ENCODE peak calls at places on chromosomes 16 and 17, in nine cellular contexts. S is HL-60, J is SJCRH30, L is aorta, U is body of pancreas, R is cardiac muscle cell, E is uterus, B is thoracic aorta, D is keratinocyte. F is an unnamed sample.

GRCh38 chr16:25174285-25174684 is 42.5 kb upstream of the AQP8 start:
- DNase-seq in E (no peak), B (no peak), J (no peak), S (no peak), U (no peak), L (no peak), D (no peak), R (no peak), F (no peak)

GRCh38 chr16:79310734-79311133 is 289.8 kb downstream of the MAF start:
- DNase-seq in R (no peak), U (no peak), S (no peak), L (no peak), D (no peak), E (no peak), B (no peak), J (no peak), F (no peak)

GRCh38 chr17:58870747-58871146 is 115.1 kb downstream of the PPM1E start:
- DNase-seq in U (no peak), S (no peak), E (no peak), D (no peak), B (no peak), R (no peak), L (no peak), J (no peak), F (no peak)

GRCh38 chr16:88308441-88309173 is 74.2 kb upstream of the ZNF469 start:
- DNase-seq in J (no peak), D (no peak), B (no peak), L (no peak), E (no peak), R (no peak), U (no peak), S (no peak), F (no peak)

GRCh38 chr16:66947302-66948033 is 12.2 kb downstream of the CES2 start:
- DNase-seq in L (peak; percentile 82), S (peak; percentile 38), U (peak; percentile 82), D (no peak), E (peak; percentile 82), J (peak; percentile 96), B (no peak), R (peak; percentile 85), F (peak; percentile 37)

GRCh38 chr16:72850863-72851262 is 197.1 kb downstream of the ZFHX3 start:
- DNase-seq in E (peak; percentile 44), S (no peak), D (no peak), B (peak; percentile 51), L (peak; percentile 78), U (no peak), R (no peak), J (no peak), F (no peak)

GRCh38 chr16:68524069-68524820 is 14.8 kb upstream of the ZFP90 start:
- DNase-seq in J (peak; percentile 43), S (no peak), U (no peak), E (no peak), B (no peak), R (no peak), D (no peak), L (no peak), F (no peak)

GRCh38 chr16:13372421-13372820 is 471.0 kb downstream of the SHISA9 start:
- DNase-seq in R (no peak), S (no peak), L (no peak), E (no peak), B (no peak), D (no peak), J (no peak), U (no peak), F (no peak)

GRCh38 chr17:63370696-63371095 is 75.4 kb downstream of the CYB561 start:
- DNase-seq in B (no peak), J (no peak), U (no peak), S (no peak), E (no peak), L (no peak), R (no peak), D (no peak), F (no peak)

GRCh38 chr17:66228887-66229782 is at the start of gene APOH:
- DNase-seq in S (no peak), L (no peak), B (no peak), E (no peak), R (no peak), D (no peak), U (no peak), J (no peak), F (no peak)

GRCh38 chr17:19978206-19978802 is 676 bp upstream of the AKAP10 start:
- DNase-seq in R (no peak), D (no peak), U (no peak), E (no peak), J (no peak), L (peak; percentile 79), S (no peak), B (no peak), F (no peak)

GRCh38 chr17:83203472-83204221 is 124.2 kb downstream of the METRNL start:
- DNase-seq in D (no peak), S (no peak), J (no peak), U (peak; percentile 11), L (peak; percentile 59), R (no peak), B (no peak), E (peak; percentile 19), F (no peak)

GRCh38 chr17:14082848-14083247 is 13.5 kb downstream of the COX10 start:
- DNase-seq in B (no peak), R (no peak), D (no peak), E (no peak), U (no peak), L (no peak), S (no peak), J (no peak), F (no peak)

GRCh38 chr17:66737524-66737923 is 97.4 kb upstream of the CACNG5 start:
- DNase-seq in J (no peak), E (peak; percentile 45), L (peak; percentile 69), D (no peak), B (no peak), U (peak; percentile 42), S (no peak), R (peak; percentile 47), F (no peak)

DNA sequence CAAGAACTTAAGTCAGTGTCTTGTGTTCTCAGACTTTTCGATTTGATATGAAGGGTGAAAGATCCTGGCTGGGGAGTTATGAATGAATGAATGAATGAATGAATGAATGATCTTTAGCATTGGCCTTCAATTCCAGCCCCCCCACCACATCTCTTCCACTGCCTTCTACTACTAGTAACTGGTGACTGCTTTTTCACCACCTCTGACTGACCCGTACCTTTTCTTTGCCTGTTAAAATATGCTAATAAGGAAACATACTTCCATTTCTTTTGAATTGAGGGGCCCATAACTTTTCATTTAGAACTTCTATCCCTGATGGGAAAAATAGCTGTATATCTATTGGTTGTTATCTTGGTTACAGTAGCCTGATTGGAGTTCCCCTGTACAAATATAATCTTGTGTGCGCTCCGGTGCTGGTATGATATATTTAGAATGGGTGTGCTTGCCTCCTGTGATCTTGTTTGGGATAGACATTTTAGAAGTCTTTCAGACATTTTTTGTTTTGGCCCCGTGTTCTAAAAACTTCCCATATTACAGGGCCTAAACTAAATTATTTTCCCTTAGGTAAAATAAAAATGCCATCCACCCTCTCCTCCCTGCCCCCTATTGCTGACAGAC is 3.4 kb downstream of the LYRM1 start:
- DNase-seq in S (no peak), E (no peak), D (no peak), J (no peak), U (no peak), R (no peak), B (no peak), L (no peak), F (no peak)
- H3K27ac ChIP-seq in S (peak overlapping the region; percentile 75), E (peak overlapping the region; percentile 100), D (peak overlapping the region; percentile 76), J (no peak overlapping the region), U (peak overlapping the region; percentile 39), R (no peak overlapping the region), B (peak overlapping the region; percentile 100), L (peak overlapping the region; percentile 49), F (peak overlapping the region; percentile 97)

GRCh38 chr17:46878055-46878454 is 26.7 kb downstream of the WNT9B start:
- DNase-seq in R (no peak), S (peak; percentile 7), J (no peak), L (peak; percentile 84), B (no peak), U (no peak), D (no peak), E (peak; percentile 18), F (no peak)
- H3K27ac ChIP-seq in R (no peak overlapping the region), S (no peak overlapping the region), J (no peak overlapping the region), L (no peak overlapping the region), B (no peak overlapping the region), U (no peak overlapping the region), D (no peak overlapping the region), E (no peak overlapping the region), F (no peak overlapping the region)

GRCh38 chr17:77119668-77120301 is 21.0 kb upstream of the SEC14L1 start:
- DNase-seq in D (no peak), E (no peak), J (no peak), B (no peak), S (no peak), R (no peak), L (no peak), U (no peak), F (no peak)
- H3K27ac ChIP-seq in D (no peak overlapping the region), E (peak overlapping the region; percentile 97), J (no peak overlapping the region), B (no peak overlapping the region), S (no peak overlapping the region), R (peak overlapping the region; percentile 71), L (no peak overlapping the region), U (peak overlapping the region; percentile 12), F (no peak overlapping the region)

GRCh38 chr16:81752225-81752875 is 26.7 kb upstream of the PLCG2 start:
- DNase-seq in R (no peak), D (no peak), B (no peak), S (peak; percentile 46), L (peak; percentile 85), U (no peak), E (no peak), J (peak; percentile 53), F (no peak)

GRCh38 chr16:81755915-81756644 is 23.0 kb upstream of the PLCG2 start:
- DNase-seq in S (no peak), J (no peak), L (peak; percentile 59), E (no peak), U (no peak), B (no peak), R (no peak), D (no peak), F (no peak)

GRCh38 chr16:81758376-81758775 is 20.7 kb upstream of the PLCG2 start:
- DNase-seq in D (no peak), S (no peak), J (no peak), E (no peak), U (no peak), B (no peak), L (no peak), R (no peak), F (peak; percentile 41)

GRCh38 chr16:81752876-81753227 is 26.2 kb upstream of the PLCG2 start:
- DNase-seq in E (no peak), S (no peak), D (no peak), B (no peak), U (no peak), L (no peak), R (no peak), J (no peak), F (no peak)

GRCh38 chr16:81754810-81755209 is 24.3 kb upstream of the PLCG2 start:
- DNase-seq in E (no peak), J (no peak), B (no peak), U (no peak), L (no peak), D (no peak), R (no peak), S (no peak), F (no peak)
- H3K27ac ChIP-seq in E (no peak overlapping the region), J (no peak overlapping the region), B (no peak overlapping the region), U (no peak overlapping the region), L (no peak overlapping the region), D (no peak overlapping the region), R (no peak overlapping the region), S (no peak overlapping the region), F (no peak overlapping the region)

F was measured in epithelial cell of prostate.